ENCODE peak calls at places on chromosome 13, in seven cellular contexts. O, B, S, Q, Y, M and I are unnamed samples.

GRCh38 chr13:79382545-79383275 is 23.3 kb downstream of the RBM26 start:
- DNase-seq in Y (no peak), M (peak; percentile 31), O (no peak), Q (no peak), B (no peak), S (no peak), I (no peak)

GRCh38 chr13:30464496-30465351 is 1.0 kb downstream of the HMGB1 start:
- DNase-seq in O (peak; percentile 70), Y (peak; percentile 84), B (peak; percentile 82), S (peak; percentile 72), M (peak; percentile 54), Q (peak; percentile 56), I (peak; percentile 63)

GRCh38 chr13:21894091-21894490 is 223.2 kb downstream of the FGF9 start:
- DNase-seq in Q (no peak), S (no peak), Y (no peak), M (no peak), O (no peak), B (no peak), I (no peak)

GRCh38 chr13:80903911-80904310 is 563.0 kb upstream of the SPRY2 start:
- DNase-seq in Q (no peak), M (no peak), B (no peak), Y (peak; percentile 8), S (no peak), O (no peak), I (no peak)

GRCh38 chr13:44107357-44108121 is 227.8 kb downstream of the LACC1 start:
- DNase-seq in Y (no peak), M (peak; percentile 42), S (no peak), O (no peak), Q (no peak), B (no peak), I (no peak)

GRCh38 chr13:105410602-105411001 is 1124.9 kb downstream of the EFNB2 start:
- DNase-seq in S (peak; percentile 26), O (peak; percentile 12), Q (peak; percentile 92), Y (peak; percentile 9), M (peak; percentile 60), B (peak; percentile 67), I (peak; percentile 71)

GRCh38 chr13:30371649-30372265 is 50.5 kb upstream of the UBE2L5 start:
- DNase-seq in B (no peak), Q (no peak), M (no peak), S (no peak), Y (peak; percentile 83), O (peak; percentile 82), I (no peak)

GRCh38 chr13:36745436-36745835 is 71.6 kb downstream of the SERTM1 start:
- DNase-seq in M (no peak), Q (no peak), S (no peak), Y (no peak), O (no peak), B (no peak), I (no peak)

GRCh38 chr13:29956771-29957170 is 106.4 kb upstream of the UBL3 start:
- DNase-seq in O (no peak), Q (no peak), Y (no peak), B (no peak), S (no peak), M (no peak), I (no peak)

GRCh38 chr13:27450921-27451461 is 627 bp upstream of the MTIF3 start:
- DNase-seq in M (peak; percentile 20), S (peak; percentile 5), O (peak; percentile 47), B (peak; percentile 23), Q (peak; percentile 70), Y (peak; percentile 76), I (no peak)

GRCh38 chr13:82634946-82635345 is 1247.3 kb downstream of the SLITRK1 start:
- DNase-seq in S (no peak), Q (no peak), O (peak; percentile 16), M (no peak), Y (no peak), B (no peak), I (no peak)

GRCh38 chr13:39942177-39942900 is 286.9 kb downstream of the COG6 start:
- DNase-seq in M (no peak), Y (no peak), O (no peak), B (peak; percentile 31), Q (peak; percentile 48), S (no peak), I (no peak)

GRCh38 chr13:39943711-39944110 is 288.2 kb downstream of the COG6 start:
- DNase-seq in M (no peak), S (no peak), Y (no peak), B (no peak), Q (no peak), O (no peak), I (no peak)

GRCh38 chr13:39945226-39945625 is 289.8 kb downstream of the COG6 start:
- DNase-seq in Y (no peak), Q (no peak), S (no peak), M (no peak), B (no peak), O (no peak), I (no peak)

GRCh38 chr13:39942901-39943273 is 287.4 kb downstream of the COG6 start:
- DNase-seq in B (peak; percentile 96), S (peak; percentile 64), Q (peak; percentile 76), M (peak; percentile 84), Y (peak; percentile 83), O (peak; percentile 57), I (peak; percentile 87)

GRCh38 chr13:39946769-39947168 is 291.3 kb downstream of the COG6 start:
- DNase-seq in Q (no peak), Y (no peak), S (no peak), O (no peak), B (no peak), M (no peak), I (no peak)
- H2AK5ac ChIP-seq in Q (no peak overlapping the region), Y (no peak overlapping the region), S (no peak overlapping the region), O (no peak overlapping the region), B (no peak overlapping the region), M (no peak overlapping the region), I (no peak overlapping the region)

DNA sequence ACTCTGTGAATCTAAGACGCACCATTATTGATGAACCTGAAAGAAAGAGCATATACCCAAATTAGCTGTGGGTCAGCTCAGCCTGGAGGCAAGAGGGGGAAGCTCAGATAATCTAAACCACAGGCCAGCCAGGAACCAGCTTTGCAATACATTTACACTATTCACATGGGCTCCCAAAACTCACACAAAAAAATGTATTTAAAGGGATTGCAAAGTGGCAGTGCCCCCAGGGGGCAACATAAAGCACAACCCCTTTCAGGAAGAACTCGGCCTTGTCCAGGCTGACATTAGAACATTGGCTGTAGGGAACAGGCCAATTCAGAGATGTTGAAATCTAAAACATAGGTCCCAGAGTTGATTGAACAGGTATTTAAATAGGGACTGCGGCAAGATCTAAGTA is 3.2 kb upstream of the PROZ start:
- DNase-seq in Y (no peak), M (no peak), S (no peak), O (no peak), Q (peak; percentile 41), B (no peak), I (peak; percentile 20)
- H2AK5ac ChIP-seq in Y (no peak overlapping the region), M (no peak overlapping the region), S (no peak overlapping the region), O (no peak overlapping the region), Q (no peak overlapping the region), B (no peak overlapping the region), I (no peak overlapping the region)

DNA sequence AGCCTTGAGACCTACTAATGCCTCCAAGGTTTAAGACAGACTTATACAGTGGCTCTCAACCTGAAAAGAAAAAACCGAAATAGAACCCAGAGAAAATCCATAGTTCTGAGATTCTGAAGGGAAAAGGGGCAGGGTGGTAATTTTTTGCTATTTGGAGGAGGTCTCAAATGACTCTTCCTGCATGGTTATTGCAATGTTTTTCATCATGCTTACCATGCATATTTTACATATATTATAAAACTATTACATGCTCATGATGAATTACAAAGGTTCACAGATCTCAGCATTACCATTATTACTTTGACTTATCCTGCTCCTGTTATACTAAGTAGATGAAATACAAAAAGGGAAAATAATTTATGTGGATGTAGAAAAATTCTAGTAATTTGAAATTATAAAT is 47.6 kb downstream of the N4BP2L2 start:
- DNase-seq in M (no peak), Y (no peak), S (no peak), Q (no peak), B (no peak), O (no peak), I (no peak)
- H2AK5ac ChIP-seq in M (no peak overlapping the region), Y (no peak overlapping the region), S (no peak overlapping the region), Q (no peak overlapping the region), B (no peak overlapping the region), O (no peak overlapping the region), I (no peak overlapping the region)

GRCh38 chr13:107291875-107292274 is 723.9 kb upstream of the ARGLU1 start:
- DNase-seq in O (no peak), S (no peak), M (peak; percentile 26), Y (no peak), B (no peak), Q (no peak), I (no peak)

GRCh38 chr13:107299717-107300116 is 731.8 kb upstream of the ARGLU1 start:
- DNase-seq in Q (no peak), M (no peak), S (no peak), Y (no peak), B (no peak), O (no peak), I (no peak)

GRCh38 chr13:107295391-107296157 is 727.6 kb upstream of the ARGLU1 start:
- DNase-seq in B (no peak), Q (no peak), M (no peak), Y (no peak), O (no peak), S (no peak), I (no peak)

GRCh38 chr13:107301724-107302374 is 733.9 kb upstream of the ARGLU1 start:
- DNase-seq in Q (no peak), O (no peak), S (peak; percentile 20), M (no peak), Y (peak; percentile 35), B (peak; percentile 56), I (peak; percentile 29)

GRCh38 chr13:107296804-107297203 is 728.9 kb upstream of the ARGLU1 start:
- DNase-seq in B (no peak), S (no peak), Q (no peak), Y (no peak), M (no peak), O (peak; percentile 71), I (no peak)
- H2AK5ac ChIP-seq in B (no peak overlapping the region), S (no peak overlapping the region), Q (no peak overlapping the region), Y (no peak overlapping the region), M (no peak overlapping the region), O (no peak overlapping the region), I (no peak overlapping the region)

DNA sequence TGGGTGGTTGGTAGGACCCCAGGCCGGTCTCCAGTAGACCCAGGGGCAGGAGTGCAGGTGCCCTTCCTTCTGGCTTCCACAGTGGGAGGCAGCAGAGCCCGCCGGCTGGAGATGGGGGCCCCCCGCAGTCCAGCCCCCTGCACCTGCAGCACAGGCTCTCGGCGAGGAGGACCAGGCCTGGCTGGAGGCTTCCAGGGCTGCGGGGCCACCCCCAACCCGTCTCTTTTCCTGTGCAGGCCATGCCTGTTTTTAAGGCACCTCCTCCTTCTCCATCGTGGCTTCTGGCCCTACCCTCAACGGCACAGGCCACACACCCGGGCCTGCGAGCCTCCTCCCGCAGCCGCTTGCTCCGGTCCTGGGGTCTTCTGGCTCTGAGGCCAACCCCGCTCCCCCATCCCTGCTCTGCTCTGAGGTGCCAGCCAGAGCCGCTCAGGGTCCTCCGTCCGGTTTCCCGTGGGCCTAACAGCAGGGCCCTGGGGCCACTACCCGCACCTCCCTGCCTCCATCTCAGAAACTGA is 77.2 kb upstream of the ANKRD10 start:
- DNase-seq in S (no peak), B (no peak), Y (no peak), M (no peak), Q (no peak), O (no peak), I (no peak)
- H2AK5ac ChIP-seq in S (peak overlapping the region; percentile 80), B (no peak overlapping the region), Y (no peak overlapping the region), M (no peak overlapping the region), Q (no peak overlapping the region), O (no peak overlapping the region), I (no peak overlapping the region)